ENCODE peak calls at places on chromosomes 1 and 21, in five cellular contexts. One of them, this sample, is unnamed.

GRCh38 chr1:172399369-172400072 is 21.0 kb upstream of the C1orf105 start:
- DNase-seq in GM12878: no peak
- DNase-seq in HepG2: peak; percentile 78
- DNase-seq in A549: peak; percentile 78
- DNase-seq in K562: peak; percentile 25
- DNase-seq in this sample: peak; percentile 37

GRCh38 chr1:52707927-52708655 is 9.9 kb upstream of the COA7 start:
- DNase-seq in K562: no peak
- DNase-seq in A549: peak; percentile 19
- DNase-seq in GM12878: no peak
- DNase-seq in HepG2: peak; percentile 16
- DNase-seq in this sample: no peak

GRCh38 chr1:12424150-12424549 is 193.9 kb downstream of the DHRS3 start:
- DNase-seq in A549: no peak
- DNase-seq in HepG2: no peak
- DNase-seq in K562: no peak
- DNase-seq in GM12878: no peak
- DNase-seq in this sample: no peak

GRCh38 chr21:39441502-39442475 is 3.8 kb downstream of the LCA5L start:
- DNase-seq in A549: peak; percentile 36
- DNase-seq in HepG2: peak; percentile 45
- DNase-seq in GM12878: no peak
- DNase-seq in K562: peak; percentile 83
- DNase-seq in this sample: peak; percentile 76

GRCh38 chr1:29785137-29785527 is 548.8 kb downstream of the PTPRU start:
- DNase-seq in HepG2: no peak
- DNase-seq in K562: no peak
- DNase-seq in GM12878: no peak
- DNase-seq in A549: no peak
- DNase-seq in this sample: no peak

GRCh38 chr1:240426056-240426455 is 185.9 kb downstream of the GREM2 start:
- DNase-seq in A549: no peak
- DNase-seq in K562: no peak
- DNase-seq in HepG2: no peak
- DNase-seq in GM12878: no peak
- DNase-seq in this sample: no peak

GRCh38 chr1:90973897-90974798 is 47.7 kb downstream of the ZNF644 start:
- DNase-seq in GM12878: no peak
- DNase-seq in HepG2: no peak
- DNase-seq in K562: peak; percentile 29
- DNase-seq in A549: no peak
- DNase-seq in this sample: peak; percentile 59

GRCh38 chr1:246210751-246211150 is 296.3 kb downstream of the SMYD3 start:
- DNase-seq in A549: no peak
- DNase-seq in GM12878: no peak
- DNase-seq in K562: no peak
- DNase-seq in HepG2: no peak
- DNase-seq in this sample: peak; percentile 79

GRCh38 chr1:209802780-209803152 is 3.2 kb downstream of the IRF6 start:
- DNase-seq in K562: no peak
- DNase-seq in GM12878: no peak
- DNase-seq in HepG2: no peak
- DNase-seq in A549: no peak
- DNase-seq in this sample: no peak

GRCh38 chr1:172895050-172895460 is 155.7 kb downstream of the TNFSF18 start:
- DNase-seq in A549: no peak
- DNase-seq in HepG2: no peak
- DNase-seq in GM12878: no peak
- DNase-seq in K562: no peak
- DNase-seq in this sample: peak; percentile 14

GRCh38 chr1:27522148-27522859 is 32.3 kb upstream of the WASF2 start:
- DNase-seq in K562: no peak
- DNase-seq in GM12878: no peak
- DNase-seq in HepG2: peak; percentile 67
- DNase-seq in A549: no peak
- DNase-seq in this sample: no peak

GRCh38 chr1:36889478-36889845 is 144.9 kb downstream of the GRIK3 start:
- DNase-seq in K562: no peak
- DNase-seq in GM12878: no peak
- DNase-seq in A549: no peak
- DNase-seq in HepG2: no peak
- DNase-seq in this sample: no peak

GRCh38 chr1:245074232-245074747 is 80.5 kb upstream of the KIF26B start:
- DNase-seq in A549: no peak
- DNase-seq in K562: no peak
- DNase-seq in GM12878: no peak
- DNase-seq in HepG2: no peak
- DNase-seq in this sample: no peak

GRCh38 chr1:92934395-92935378 is 26.6 kb downstream of the DIPK1A start:
- DNase-seq in K562: no peak
- DNase-seq in A549: no peak
- DNase-seq in GM12878: no peak
- DNase-seq in HepG2: no peak
- DNase-seq in this sample: no peak

GRCh38 chr1:15949453-15950245 is 26.3 kb downstream of the ZBTB17 start:
- DNase-seq in A549: peak; percentile 74
- DNase-seq in GM12878: peak; percentile 71
- DNase-seq in K562: peak; percentile 95
- DNase-seq in HepG2: peak; percentile 37
- DNase-seq in this sample: peak; percentile 69

GRCh38 chr21:15725949-15726348 is 3.8 kb upstream of the USP25 start:
- DNase-seq in GM12878: no peak
- DNase-seq in A549: no peak
- DNase-seq in K562: no peak
- DNase-seq in HepG2: no peak
- DNase-seq in this sample: no peak

GRCh38 chr1:212916395-212917133 is 33.8 kb upstream of the VASH2 start:
- DNase-seq in HepG2: peak; percentile 50
- DNase-seq in GM12878: no peak
- DNase-seq in K562: peak; percentile 39
- DNase-seq in A549: no peak
- DNase-seq in this sample: peak; percentile 90

GRCh38 chr1:1207254-1207902 is 986 bp upstream of the TNFRSF18 start:
- DNase-seq in GM12878: no peak
- DNase-seq in A549: no peak
- DNase-seq in HepG2: no peak
- DNase-seq in K562: no peak
- DNase-seq in this sample: peak; percentile 2

GRCh38 chr1:9294440-9294773 is 1.7 kb downstream of the SPSB1 start:
- DNase-seq in GM12878: no peak
- DNase-seq in A549: no peak
- DNase-seq in K562: no peak
- DNase-seq in HepG2: peak; percentile 34
- DNase-seq in this sample: no peak

GRCh38 chr1:55696181-55696580 is 481.0 kb upstream of the USP24 start:
- DNase-seq in A549: no peak
- DNase-seq in HepG2: no peak
- DNase-seq in K562: no peak
- DNase-seq in GM12878: no peak
- DNase-seq in this sample: no peak

GRCh38 chr1:165907256-165907857 is 79.9 kb downstream of the UCK2 start:
- DNase-seq in GM12878: no peak
- DNase-seq in HepG2: no peak
- DNase-seq in A549: no peak
- DNase-seq in K562: no peak
- DNase-seq in this sample: no peak

GRCh38 chr1:94743866-94744265 is 76.3 kb upstream of the SLC44A3 start:
- DNase-seq in A549: no peak
- DNase-seq in GM12878: no peak
- DNase-seq in HepG2: no peak
- DNase-seq in K562: no peak
- DNase-seq in this sample: no peak

GRCh38 chr21:46189213-46189958 is 5.1 kb upstream of the SPATC1L start:
- DNase-seq in A549: no peak
- DNase-seq in K562: peak; percentile 61
- DNase-seq in GM12878: no peak
- DNase-seq in HepG2: no peak
- DNase-seq in this sample: no peak

GRCh38 chr1:50822035-50822776 is 137.9 kb downstream of the FAF1 start:
- DNase-seq in GM12878: no peak
- DNase-seq in K562: no peak
- DNase-seq in HepG2: no peak
- DNase-seq in A549: no peak
- DNase-seq in this sample: no peak

GRCh38 chr1:17636612-17637011 is 97.1 kb downstream of the ARHGEF10L start:
- DNase-seq in K562: no peak
- DNase-seq in GM12878: no peak
- DNase-seq in HepG2: no peak
- DNase-seq in A549: no peak
- DNase-seq in this sample: no peak

GRCh38 chr1:221778535-221779142 is 36.8 kb upstream of the DUSP10 start:
- DNase-seq in K562: no peak
- DNase-seq in A549: no peak
- DNase-seq in GM12878: peak; percentile 82
- DNase-seq in HepG2: no peak
- DNase-seq in this sample: no peak

GRCh38 chr1:65581120-65581519 is 160.7 kb downstream of the LEPR start:
- DNase-seq in GM12878: no peak
- DNase-seq in K562: peak; percentile 30
- DNase-seq in HepG2: peak; percentile 9
- DNase-seq in A549: no peak
- DNase-seq in this sample: peak; percentile 36

GRCh38 chr1:46285730-46286477 is 17.5 kb downstream of the LRRC41 start:
- DNase-seq in K562: peak; percentile 57
- DNase-seq in A549: no peak
- DNase-seq in GM12878: no peak
- DNase-seq in HepG2: no peak
- DNase-seq in this sample: peak; percentile 54

GRCh38 chr1:14712136-14712535 is 113.7 kb downstream of the KAZN start:
- DNase-seq in GM12878: no peak
- DNase-seq in HepG2: no peak
- DNase-seq in K562: no peak
- DNase-seq in A549: no peak
- DNase-seq in this sample: no peak

GRCh38 chr1:91764471-91765115 is 121.4 kb downstream of the TGFBR3 start:
- DNase-seq in A549: no peak
- DNase-seq in GM12878: no peak
- DNase-seq in K562: peak; percentile 40
- DNase-seq in HepG2: no peak
- DNase-seq in this sample: peak; percentile 67

DNA sequence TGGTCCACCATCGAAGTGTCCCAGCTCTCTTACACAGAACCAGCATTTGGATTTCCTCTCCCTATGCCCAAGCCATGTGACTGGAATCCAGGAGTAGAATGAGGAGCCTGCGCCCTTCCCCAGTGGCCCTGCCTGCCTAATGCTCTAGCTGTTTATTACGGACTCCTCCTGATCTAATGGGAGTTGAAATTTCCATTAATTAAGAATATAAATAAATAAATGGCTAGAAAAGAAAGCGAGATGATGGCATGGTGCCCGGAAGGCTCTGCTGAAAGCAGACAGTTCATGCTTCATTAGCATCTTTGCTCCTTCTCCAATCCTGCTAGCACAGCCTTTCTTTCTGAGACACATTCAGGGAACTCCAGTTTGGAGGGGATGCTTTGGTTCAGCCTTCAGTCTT is 216.2 kb downstream of the SEC16B start:
- DNase-seq in K562: no peak
- DNase-seq in A549: no peak
- DNase-seq in GM12878: no peak
- DNase-seq in HepG2: no peak
- DNase-seq in this sample: no peak
- TF ChIP-seq JUNB in K562: no peak
- TF ChIP-seq JUNB in A549: no peak
- TF ChIP-seq JUNB in GM12878: no peak
- TF ChIP-seq JUNB in HepG2: no peak
- TF ChIP-seq JUNB in this sample: no peak

DNA sequence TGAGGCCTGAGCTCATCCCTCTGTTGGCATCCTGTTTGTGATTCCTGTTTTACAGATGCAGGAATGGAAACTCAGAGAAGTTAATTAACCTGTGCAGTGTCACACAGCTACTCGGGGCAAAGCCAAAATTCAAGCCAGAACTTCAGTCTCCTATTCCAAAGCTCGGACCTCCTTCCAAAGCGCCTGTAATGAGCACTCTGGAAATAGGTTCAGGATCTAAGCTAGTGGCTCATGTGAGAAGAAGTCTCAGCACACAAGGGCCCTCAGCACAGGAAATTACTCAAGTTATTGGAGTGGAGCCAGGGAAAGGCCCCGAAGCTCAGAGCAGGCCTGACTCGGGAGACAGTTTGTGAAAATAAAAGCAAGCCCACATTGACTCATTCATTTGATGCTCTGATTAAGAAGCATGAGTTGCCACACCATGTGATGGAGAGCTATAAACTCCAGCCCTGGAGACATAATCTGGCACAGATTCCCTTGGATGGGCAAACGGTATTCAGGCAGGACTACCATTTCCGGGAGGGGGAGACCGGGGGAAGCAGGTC is 50.6 kb upstream of the LYST start:
- DNase-seq in K562: peak; percentile 9
- DNase-seq in A549: peak; percentile 84
- DNase-seq in HepG2: no peak
- DNase-seq in GM12878: peak; percentile 67
- DNase-seq in this sample: no peak
- H3K4me1 ChIP-seq in K562: no peaks in the 10 kb centered on the region
- H3K4me1 ChIP-seq in A549: peaks cover 58% of the 10 kb centered on the region
- H3K4me1 ChIP-seq in HepG2: peaks cover 10% of the 10 kb centered on the region
- H3K4me1 ChIP-seq in GM12878: peaks cover 3% of the 10 kb centered on the region
- H3K4me1 ChIP-seq in this sample: peaks cover 9% of the 10 kb centered on the region

DNA sequence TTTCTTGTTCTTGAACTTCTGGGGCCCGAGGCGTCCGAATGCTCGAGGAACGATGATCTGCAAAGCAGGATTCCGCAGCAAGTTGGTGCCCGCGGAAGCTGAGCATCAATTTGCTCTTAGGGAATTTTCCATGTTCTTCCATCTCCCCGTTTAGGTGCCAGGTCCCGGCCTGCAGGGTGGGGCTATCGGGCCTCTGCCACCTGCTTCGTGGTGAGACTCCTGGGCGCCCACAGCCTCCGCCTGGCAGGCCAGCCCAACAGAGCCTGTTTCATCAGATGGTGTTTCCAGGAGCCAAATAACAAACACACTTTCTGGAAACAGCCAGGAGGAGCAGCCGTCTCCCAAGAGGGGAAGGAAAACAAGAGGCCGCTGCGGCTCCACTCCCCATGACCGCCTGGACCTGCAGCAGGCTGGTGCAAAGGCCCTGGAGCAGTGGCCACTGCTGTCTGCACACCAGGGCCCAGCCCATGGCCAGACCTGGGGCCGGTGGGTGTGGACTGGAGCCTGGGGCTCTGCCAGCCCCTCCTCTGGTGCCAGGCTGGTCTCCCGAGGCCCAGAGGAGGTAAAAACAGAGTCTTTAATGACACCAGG is 54.8 kb downstream of the SLX9 start:
- DNase-seq in GM12878: no peak
- DNase-seq in K562: no peak
- DNase-seq in A549: no peak
- DNase-seq in HepG2: no peak
- DNase-seq in this sample: no peak
- TF ChIP-seq JUNB in GM12878: no peak
- TF ChIP-seq JUNB in K562: no peak
- TF ChIP-seq JUNB in A549: no peak
- TF ChIP-seq JUNB in HepG2: no peak
- TF ChIP-seq JUNB in this sample: no peak

DNA sequence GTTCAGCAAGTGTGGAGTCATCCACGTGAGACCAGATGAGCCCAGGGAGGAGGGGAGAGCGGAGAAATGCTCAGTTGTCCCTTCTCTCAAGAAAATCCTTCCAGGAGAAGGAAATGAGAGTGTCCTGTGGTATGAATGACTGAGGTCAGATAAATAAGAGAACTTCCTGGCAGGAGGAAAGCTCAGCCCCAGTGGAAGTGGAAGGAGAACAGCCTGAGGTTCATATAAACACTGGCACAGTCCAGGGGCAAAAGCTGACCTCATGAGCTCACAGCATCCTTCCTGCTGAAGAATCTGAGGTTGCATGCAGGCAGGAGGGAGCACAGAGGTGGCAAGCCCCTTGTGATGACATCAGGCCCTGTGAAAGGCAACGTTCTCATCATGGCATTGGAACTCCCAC is 97.7 kb downstream of the NAV1 start:
- DNase-seq in GM12878: no peak
- DNase-seq in A549: no peak
- DNase-seq in K562: no peak
- DNase-seq in HepG2: no peak
- DNase-seq in this sample: no peak
- H3K4me1 ChIP-seq in GM12878: no peaks in the 10 kb centered on the region
- H3K4me1 ChIP-seq in A549: peaks cover 3% of the 10 kb centered on the region
- H3K4me1 ChIP-seq in K562: peaks cover 16% of the 10 kb centered on the region
- H3K4me1 ChIP-seq in HepG2: no peaks in the 10 kb centered on the region
- H3K4me1 ChIP-seq in this sample: no peaks in the 10 kb centered on the region

This sample was measured in GM23338.